ENCODE peak calls at places on chromosome 9, in six cellular contexts. X, Z, P, F, E and S are unnamed samples. For H3K9me3, the result is how much of the 10 kb centered on the place peaks cover.

GRCh38 chr9:124368692-124369091 is 46.5 kb downstream of the PSMB7 start:
- DNase-seq in E (peak), P (no peak), F (no peak), X (no peak), Z (no peak), S (no peak)

GRCh38 chr9:37617837-37618236 is 25.4 kb upstream of the TOMM5 start:
- DNase-seq in P (no peak), E (peak), Z (no peak), F (no peak), X (peak), S (no peak)

GRCh38 chr9:35689601-35690446 is at the start of gene TPM2:
- DNase-seq in F (no peak), Z (no peak), X (peak), P (peak), E (peak), S (no peak)

GRCh38 chr9:86287013-86287412 is 4.7 kb upstream of the ISCA1 start:
- DNase-seq in P (no peak), F (no peak), Z (no peak), E (peak), X (peak), S (no peak)

GRCh38 chr9:8703904-8704303 is 904.3 kb upstream of the DMAC1 start:
- DNase-seq in X (no peak), E (no peak), Z (peak), P (no peak), F (no peak), S (no peak)

GRCh38 chr9:91978739-91979414 is 28.8 kb upstream of the ROR2 start:
- DNase-seq in Z (no peak), F (peak), X (peak), E (peak), P (no peak), S (no peak)

GRCh38 chr9:83981126-83981871 is 694 bp downstream of the RMI1 start:
- DNase-seq in X (peak), E (peak), Z (peak), P (peak), F (no peak), S (no peak)

GRCh38 chr9:113399646-113400200 is 1.4 kb downstream of the ALAD start:
- DNase-seq in X (no peak), P (no peak), E (no peak), F (no peak), Z (no peak), S (no peak)

GRCh38 chr9:123470991-123471770 is 115.2 kb downstream of the CRB2 start:
- DNase-seq in F (no peak), P (no peak), Z (no peak), E (no peak), X (no peak), S (no peak)

GRCh38 chr9:118271331-118271730 is 567.1 kb downstream of the TLR4 start:
- DNase-seq in F (no peak), Z (no peak), E (peak), X (no peak), P (no peak), S (no peak)

GRCh38 chr9:21102311-21102710 is 24.6 kb upstream of the IFNB1 start:
- DNase-seq in X (no peak), F (no peak), P (no peak), E (peak), Z (no peak), S (no peak)

GRCh38 chr9:68913054-68913453 is 100.9 kb downstream of the PRKACG start:
- DNase-seq in Z (no peak), P (no peak), X (no peak), F (no peak), E (no peak), S (no peak)

GRCh38 chr9:21728781-21729180 is 73.7 kb upstream of the MTAP start:
- DNase-seq in E (peak), F (no peak), X (peak), P (no peak), Z (no peak), S (no peak)

GRCh38 chr9:86940774-86941173 is 6.5 kb downstream of the GAS1 start:
- DNase-seq in X (no peak), Z (no peak), F (no peak), P (no peak), E (no peak), S (no peak)

GRCh38 chr9:92717201-92718085 is 47.2 kb downstream of the BICD2 start:
- DNase-seq in P (no peak), Z (no peak), F (no peak), E (no peak), X (no peak), S (no peak)

GRCh38 chr9:13447551-13448422 is 168.3 kb upstream of the MPDZ start:
- DNase-seq in E (no peak), F (no peak), P (no peak), Z (no peak), X (peak), S (no peak)

GRCh38 chr9:34237836-34238235 is 59.0 kb downstream of the UBAP1 start:
- DNase-seq in E (no peak), P (no peak), Z (no peak), F (no peak), X (no peak), S (no peak)

GRCh38 chr9:126853667-126854066 is 6.8 kb upstream of the ZBTB34 start:
- DNase-seq in F (no peak), X (peak), E (peak), P (no peak), Z (no peak), S (no peak)

GRCh38 chr9:27117489-27118135 is 8.6 kb downstream of the TEK start:
- DNase-seq in F (no peak), X (peak), Z (peak), P (peak), E (peak), S (no peak)

GRCh38 chr9:120869726-120870125 is 7.3 kb downstream of the PHF19 start:
- DNase-seq in Z (no peak), F (no peak), X (no peak), P (peak), E (no peak), S (no peak)

GRCh38 chr9:133575673-133576590 is 33.3 kb downstream of the FAM163B start:
- DNase-seq in Z (no peak), X (no peak), P (no peak), E (no peak), F (no peak), S (no peak)

GRCh38 chr9:120713257-120714087 is 798 bp downstream of the MEGF9 start:
- DNase-seq in E (no peak), F (no peak), X (no peak), Z (peak), P (peak), S (no peak)

GRCh38 chr9:99824378-99825157 is 2.9 kb downstream of the NR4A3 start:
- DNase-seq in X (peak), P (no peak), E (peak), Z (peak), F (no peak), S (peak)

GRCh38 chr9:123795336-123795735 is 134.6 kb downstream of the DENND1A start:
- DNase-seq in E (no peak), Z (no peak), X (peak), P (no peak), F (no peak), S (no peak)

GRCh38 chr9:69822091-69822750 is 1.6 kb downstream of the CFAP95 start:
- DNase-seq in E (peak), Z (no peak), P (no peak), F (no peak), X (no peak), S (no peak)

GRCh38 chr9:138067594-138068367 is 190.2 kb downstream of the CACNA1B start:
- DNase-seq in E (no peak), F (no peak), P (no peak), X (no peak), Z (no peak), S (no peak)
- H3K9me3 ChIP-seq in E (under half), F (under half), P (under half), X (under half), Z (under half), S (under half)

DNA sequence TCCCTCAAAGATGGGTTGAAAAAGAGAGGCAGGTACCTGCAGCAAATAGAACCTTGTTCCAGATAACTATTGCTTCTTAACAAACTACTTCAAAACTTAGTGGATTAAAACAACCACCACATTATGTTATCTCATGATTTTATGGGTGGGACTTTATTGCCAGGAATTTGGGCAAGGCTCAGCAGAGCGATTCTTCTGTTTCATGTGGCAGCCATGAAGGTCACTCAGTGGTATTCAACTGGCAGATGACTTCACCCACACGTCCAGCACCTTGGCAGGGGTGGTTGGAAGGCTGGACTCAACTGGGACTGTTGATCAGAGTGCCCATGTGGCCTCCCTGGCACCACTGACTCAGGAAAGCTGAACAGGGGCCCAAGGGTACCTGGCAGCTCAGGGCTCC is 112.0 kb downstream of the HSD17B3 start:
- DNase-seq in P (no peak), Z (no peak), F (no peak), E (no peak), X (no peak), S (no peak)
- H3K9me3 ChIP-seq in P (under half), Z (under half), F (under half), E (under half), X (under half), S (under half)

GRCh38 chr9:5146241-5146640 is 39.2 kb downstream of the INSL6 start:
- DNase-seq in X (no peak), Z (no peak), E (no peak), P (no peak), F (no peak), S (no peak)
- H3K9me3 ChIP-seq in X (under half), Z (under half), E (under half), P (under half), F (under half), S (under half)

GRCh38 chr9:2311920-2312319 is 296.8 kb downstream of the SMARCA2 start:
- DNase-seq in Z (no peak), X (no peak), E (no peak), F (no peak), P (no peak), S (no peak)
- H3K9me3 ChIP-seq in Z (under half), X (under half), E (under half), F (under half), P (under half), S (under half)